ENCODE peak calls at places on chromosome 1, in four cellular contexts. F, J, R and W are unnamed samples.
A peak's percentile ranks its signal among the peaks of the same experiment; 100 is the strongest.

GRCh38 chr1:154973344-154974085 is 966 bp upstream of the CKS1B start:
- DNase-seq in F (peak; percentile 97), J (peak; percentile 97), R (peak; percentile 98), W (peak; percentile 99)

GRCh38 chr1:156645058-156645457 is 3.1 kb downstream of the BCAN start:
- DNase-seq in J (no peak), R (no peak), F (no peak), W (no peak)

GRCh38 chr1:93625582-93626327 is 55.9 kb downstream of the BCAR3 start:
- DNase-seq in J (peak; percentile 93), F (no peak), R (no peak), W (peak; percentile 73)

GRCh38 chr1:151054971-151055547 is 4.4 kb downstream of the CDC42SE1 start:
- DNase-seq in R (no peak), J (no peak), F (no peak), W (no peak)

GRCh38 chr1:32893198-32894018 is 7.1 kb downstream of the HPCA start:
- DNase-seq in J (peak; percentile 20), R (peak; percentile 73), F (peak; percentile 68), W (no peak)

GRCh38 chr1:206115791-206116190 is 1.4 kb downstream of the AVPR1B start:
- DNase-seq in R (no peak), J (no peak), F (no peak), W (no peak)

GRCh38 chr1:247849616-247850015 is 7.4 kb upstream of the TRIM58 start:
- DNase-seq in J (no peak), R (no peak), F (no peak), W (no peak)

GRCh38 chr1:218585565-218586184 is 240.5 kb downstream of the TGFB2 start:
- DNase-seq in F (peak; percentile 42), R (peak; percentile 90), J (peak; percentile 86), W (peak; percentile 90)

GRCh38 chr1:168260393-168260792 is 20.3 kb upstream of the TBX19 start:
- DNase-seq in F (no peak), R (no peak), J (no peak), W (no peak)

GRCh38 chr1:16612332-16613172 is 812 bp downstream of the NBPF1 start:
- DNase-seq in J (peak; percentile 91), R (peak; percentile 80), F (peak; percentile 78), W (peak; percentile 90)

GRCh38 chr1:167650266-167651160 is 20.5 kb downstream of the RCSD1 start:
- DNase-seq in F (no peak), R (no peak), J (no peak), W (no peak)

GRCh38 chr1:199243423-199244061 is 604.7 kb downstream of the PTPRC start:
- DNase-seq in F (no peak), R (peak; percentile 87), J (peak; percentile 43), W (peak; percentile 49)

GRCh38 chr1:2350911-2351655 is 40.3 kb downstream of the MORN1 start:
- DNase-seq in F (no peak), R (no peak), J (no peak), W (no peak)

GRCh38 chr1:31861346-31861745 is 45.5 kb upstream of the SPOCD1 start:
- DNase-seq in F (no peak), J (no peak), R (no peak), W (no peak)

GRCh38 chr1:43569175-43569574 is 38.5 kb downstream of the PTPRF start:
- DNase-seq in F (no peak), R (no peak), J (no peak), W (no peak)

GRCh38 chr1:43566382-43567035 is 35.8 kb downstream of the PTPRF start:
- DNase-seq in R (no peak), J (no peak), F (no peak), W (no peak)

GRCh38 chr1:43563779-43564616 is 33.3 kb downstream of the PTPRF start:
- DNase-seq in R (no peak), F (no peak), J (no peak), W (no peak)

GRCh38 chr1:43565600-43566360 is 35.1 kb downstream of the PTPRF start:
- DNase-seq in F (peak; percentile 68), R (peak; percentile 81), J (peak; percentile 39), W (peak; percentile 58)

GRCh38 chr1:43564617-43565348 is 34.1 kb downstream of the PTPRF start:
- DNase-seq in J (no peak), F (no peak), R (no peak), W (no peak)
- H2BK15ac ChIP-seq in J (peak overlapping the region; percentile 59), F (no peak overlapping the region), R (no peak overlapping the region), W (no peak overlapping the region)

DNA sequence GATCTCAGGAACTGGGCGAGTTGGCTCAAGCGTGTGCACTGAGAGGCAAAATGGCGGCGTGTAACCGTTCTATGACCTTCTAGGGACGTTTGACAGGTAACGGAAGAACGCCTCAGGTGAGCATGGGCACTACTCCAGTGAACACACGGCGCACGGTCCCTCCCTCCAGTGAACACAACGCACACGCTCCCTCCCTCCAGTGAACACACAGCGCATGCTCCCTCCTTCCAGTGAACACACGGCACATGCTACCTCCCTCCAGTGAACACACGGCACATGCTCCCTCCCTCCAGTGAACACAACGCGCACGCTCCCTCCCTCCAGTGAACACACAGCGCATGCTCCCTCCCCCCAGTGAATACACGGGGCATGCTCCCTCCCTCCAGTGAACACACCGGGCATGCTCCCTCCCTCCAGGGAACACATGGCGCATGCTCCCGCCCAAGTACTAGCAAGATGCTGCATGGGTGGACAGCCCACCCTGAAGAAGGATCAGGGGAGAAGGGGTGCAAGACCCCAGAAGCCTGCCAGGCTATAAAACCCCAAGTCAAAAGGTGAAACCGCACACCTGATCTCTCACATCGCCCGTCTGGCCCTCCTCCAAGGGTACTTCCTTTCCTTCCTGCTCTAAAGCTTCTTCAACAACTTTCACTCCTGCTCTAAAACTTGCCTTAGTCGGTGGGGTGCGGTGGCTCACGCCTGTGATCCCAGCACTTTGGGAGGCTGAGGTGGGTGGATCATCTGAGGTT is 3.5 kb downstream of the C1orf159 start:
- DNase-seq in R (no peak), J (no peak), F (no peak), W (no peak)
- H2AK5ac ChIP-seq in R (no peak overlapping the region), J (no peak overlapping the region), F (no peak overlapping the region), W (no peak overlapping the region)

GRCh38 chr1:937521-937920 is 13.8 kb downstream of the SAMD11 start:
- DNase-seq in F (no peak), R (no peak), J (no peak), W (no peak)
- H3K27me3 ChIP-seq in F (peaks cover 88% of the 10 kb centered on the region), R (peaks cover 59% of the 10 kb centered on the region), J (no peaks in the 10 kb centered on the region), W (peaks cover 45% of the 10 kb centered on the region)

GRCh38 chr1:216757110-216757509 is 33.9 kb upstream of the ESRRG start:
- DNase-seq in R (no peak), J (no peak), F (no peak), W (no peak)
- H2BK15ac ChIP-seq in R (no peak overlapping the region), J (no peak overlapping the region), F (no peak overlapping the region), W (no peak overlapping the region)

GRCh38 chr1:211578640-211579433 is at the start of gene SLC30A1:
- DNase-seq in F (peak; percentile 97), R (peak; percentile 96), J (peak; percentile 97), W (peak; percentile 97)
- H2AK5ac ChIP-seq in F (peak within 1 kb of the TSS; percentile 86), R (no peak within 1 kb of the TSS), J (peak within 1 kb of the TSS; percentile 79), W (no peak within 1 kb of the TSS)

DNA sequence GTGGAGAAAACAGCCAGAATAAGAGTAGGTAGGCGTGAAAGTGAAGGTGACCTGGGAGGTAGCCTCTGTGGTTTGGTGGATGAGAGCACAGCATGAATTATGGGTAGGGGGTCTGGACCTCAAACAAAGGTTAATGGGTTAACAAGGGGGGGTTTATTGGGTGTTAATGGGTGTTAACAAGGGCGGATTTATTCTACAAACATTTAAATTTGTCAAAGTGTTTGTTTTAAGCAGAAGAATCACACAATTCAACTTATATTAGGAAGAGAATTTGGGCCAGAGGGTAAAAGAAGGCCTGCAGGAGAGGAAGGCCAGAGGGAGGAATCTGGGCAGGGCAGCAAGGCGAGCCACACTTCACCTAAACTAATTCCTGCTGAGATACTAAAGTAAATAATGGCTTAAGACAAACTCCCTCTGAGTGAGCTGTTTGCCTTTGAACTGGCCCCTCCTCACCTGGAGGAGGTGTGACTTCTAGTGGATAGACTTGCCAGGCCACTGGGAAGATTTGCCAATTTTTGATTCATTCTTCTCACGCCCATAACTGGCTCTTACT is 191.7 kb downstream of the GIPC2 start:
- DNase-seq in J (no peak), R (peak; percentile 75), F (no peak), W (no peak)
- H3K27me3 ChIP-seq in J (no peaks in the 10 kb centered on the region), R (peaks cover 53% of the 10 kb centered on the region), F (no peaks in the 10 kb centered on the region), W (no peaks in the 10 kb centered on the region)

DNA sequence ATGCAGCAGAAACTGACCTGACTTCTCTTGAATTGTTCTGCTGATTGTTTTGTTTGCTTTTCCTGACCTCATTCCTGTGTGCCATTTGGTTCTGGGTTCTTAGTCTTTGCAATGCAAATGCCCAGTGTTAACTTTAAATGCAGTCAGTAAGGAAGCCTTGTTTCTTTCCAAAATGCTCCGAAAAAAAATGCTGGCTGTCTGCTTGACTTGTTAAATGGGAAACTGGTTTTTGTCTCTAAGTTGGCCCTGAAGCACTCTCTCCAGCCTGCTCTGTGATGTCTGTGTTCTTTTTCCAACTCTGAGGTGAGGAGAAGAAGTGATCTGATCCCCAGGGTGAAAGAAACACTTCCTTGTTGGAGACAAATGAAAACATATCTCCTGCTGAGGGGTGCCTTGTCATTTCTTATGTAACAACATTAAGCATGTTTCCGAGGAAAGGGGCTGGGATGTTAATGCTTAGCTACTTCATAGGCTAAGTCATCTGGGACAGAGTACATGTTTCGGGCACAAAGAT is 256.3 kb upstream of the ADGRL4 start:
- DNase-seq in R (peak; percentile 45), F (no peak), J (no peak), W (no peak)
- H2BK15ac ChIP-seq in R (no peak overlapping the region), F (no peak overlapping the region), J (no peak overlapping the region), W (no peak overlapping the region)